ENCODE peak calls at places on chromosomes 16 and 17, in eight cellular contexts. C is MV-4-11; A is stimulated activated CD8-positive, alpha-beta memory T cell treated with anti-CD3 and anti-CD28 coated beads, Interleukin-7, amount 100 ng/mL, for 4 hours; W is substantia nigra; X is SHP77 treated with DMSO at 0.1 percent for 48 hours; N is endothelial cell; T is tibial nerve; K is cardiac fibroblast. M is an unnamed sample.

GRCh38 chr16:1290860-1291575 is 18.4 kb upstream of the UBE2I start:
- DNase-seq in K (no peak), T (no peak), C (no peak), X (peak; percentile 57), A (no peak), N (no peak), W (no peak), M (no peak)

GRCh38 chr17:82648761-82649474 is 674 bp upstream of the WDR45B start:
- DNase-seq in W (peak; percentile 67), X (no peak), K (no peak), N (peak; percentile 46), A (no peak), T (peak; percentile 34), C (no peak), M (peak; percentile 53)

GRCh38 chr17:8436169-8436932 is 667 bp downstream of the NDEL1 start:
- DNase-seq in N (peak; percentile 56), T (peak; percentile 46), A (peak; percentile 13), K (peak; percentile 64), C (peak; percentile 17), X (peak; percentile 13), W (peak; percentile 53), M (peak; percentile 67)

GRCh38 chr16:51937771-51938170 is 609.2 kb downstream of the TOX3 start:
- DNase-seq in X (no peak), N (no peak), A (no peak), T (no peak), C (no peak), W (no peak), K (no peak), M (no peak)

GRCh38 chr17:31754239-31754945 is 104.7 kb downstream of the COPRS start:
- DNase-seq in C (no peak), T (no peak), X (no peak), K (peak; percentile 79), W (no peak), A (no peak), N (no peak), M (no peak)

GRCh38 chr17:80856863-80857488 is 134.7 kb upstream of the CHMP6 start:
- DNase-seq in X (no peak), K (no peak), A (no peak), N (no peak), C (no peak), T (no peak), W (no peak), M (no peak)

GRCh38 chr16:1102921-1103648 is 7.0 kb upstream of the C1QTNF8 start:
- DNase-seq in A (no peak), X (no peak), W (peak; percentile 19), C (no peak), K (peak; percentile 39), T (peak; percentile 31), N (peak; percentile 80), M (no peak)

GRCh38 chr16:66512589-66513404 is 37.1 kb downstream of the TK2 start:
- DNase-seq in A (no peak), K (peak; percentile 64), W (no peak), T (no peak), C (no peak), N (no peak), X (no peak), M (peak; percentile 45)

GRCh38 chr17:42118545-42118944 is 2.6 kb downstream of the KAT2A start:
- DNase-seq in K (peak; percentile 42), W (no peak), X (no peak), N (peak; percentile 59), A (no peak), C (peak; percentile 5), T (no peak), M (no peak)

GRCh38 chr17:3639981-3640596 is 3.5 kb downstream of the CTNS start:
- DNase-seq in W (no peak), K (peak; percentile 78), X (no peak), T (no peak), A (no peak), N (no peak), C (peak; percentile 98), M (no peak)

GRCh38 chr16:69057400-69058378 is 47.8 kb upstream of the HAS3 start:
- DNase-seq in A (no peak), X (no peak), T (no peak), C (peak; percentile 38), W (no peak), N (no peak), K (peak; percentile 78), M (peak; percentile 37)

GRCh38 chr16:86033016-86033474 is 134.1 kb downstream of the IRF8 start:
- DNase-seq in W (peak; percentile 40), A (no peak), K (no peak), T (no peak), X (no peak), N (no peak), C (no peak), M (peak; percentile 41)